ENCODE peak calls at places on chromosomes 7 and 10, in ten cellular contexts. P is coronary artery; Z is CD4-positive, alpha-beta T cell; C is uterus; I is spleen; T is foreskin fibroblast; V is psoas muscle; L is AG04449; K is left ventricle myocardium inferior; A is HepG2. H is an unnamed sample.

GRCh38 chr10:109974509-109975191 is 33.1 kb upstream of the ADD3 start:
- DNase-seq in Z (no peak), C (no peak), L (no peak), P (no peak), A (peak), V (no peak), K (no peak), T (no peak), I (no peak), H (peak)

GRCh38 chr10:113452146-113452545 is 100.7 kb upstream of the HABP2 start:
- DNase-seq in P (no peak), I (no peak), Z (no peak), A (no peak), T (no peak), K (no peak), L (no peak), C (no peak), V (no peak), H (no peak)

GRCh38 chr7:27916372-27916771 is 176.4 kb downstream of the TAX1BP1 start:
- DNase-seq in L (no peak), V (no peak), K (no peak), I (no peak), Z (no peak), T (no peak), C (no peak), P (no peak), A (no peak), H (no peak)

GRCh38 chr7:45573199-45573598 is 969 bp upstream of the ADCY1 start:
- DNase-seq in Z (no peak), P (peak), T (no peak), C (no peak), I (peak), A (no peak), L (no peak), V (no peak), K (no peak), H (no peak)

GRCh38 chr10:123428302-123428701 is 237.9 kb upstream of the GPR26 start:
- DNase-seq in V (no peak), Z (no peak), P (no peak), C (no peak), K (no peak), L (no peak), A (peak), I (no peak), T (no peak), H (no peak)

GRCh38 chr10:128055061-128055868 is 71.0 kb downstream of the MKI67 start:
- DNase-seq in V (no peak), I (peak), P (no peak), C (no peak), A (no peak), L (no peak), Z (no peak), K (no peak), T (no peak), H (no peak)

GRCh38 chr10:76397957-76398665 is 966.7 kb downstream of the LRMDA start:
- DNase-seq in I (no peak), L (no peak), K (no peak), V (no peak), T (no peak), Z (no peak), A (no peak), C (peak), P (no peak), H (no peak)

GRCh38 chr7:142298009-142298408 is 40.2 kb upstream of the PRSS58 start:
- DNase-seq in I (no peak), L (no peak), C (no peak), T (no peak), A (peak), Z (no peak), K (no peak), V (no peak), P (no peak), H (no peak)

GRCh38 chr10:42990721-42991441 is 86.0 kb upstream of the RET start:
- DNase-seq in P (no peak), V (no peak), T (no peak), C (no peak), Z (no peak), A (no peak), K (no peak), L (no peak), I (peak), H (no peak)

GRCh38 chr7:106402898-106403297 is 118.1 kb upstream of the NAMPT start:
- DNase-seq in C (no peak), L (no peak), T (no peak), I (no peak), K (no peak), P (no peak), V (no peak), A (no peak), Z (no peak), H (no peak)

GRCh38 chr7:152054377-152055230 is 29.1 kb downstream of the GALNT11 start:
- DNase-seq in A (peak), V (peak), L (peak), C (peak), Z (no peak), T (peak), K (peak), P (no peak), I (no peak), H (peak)

GRCh38 chr10:6956562-6956961 is 376.5 kb upstream of the PRKCQ start:
- DNase-seq in C (no peak), Z (no peak), V (no peak), P (no peak), T (no peak), K (no peak), I (no peak), A (no peak), L (no peak), H (no peak)

GRCh38 chr10:110706690-110707098 is 62.6 kb downstream of the RBM20 start:
- DNase-seq in P (peak), L (peak), I (no peak), V (no peak), T (peak), K (no peak), A (no peak), C (no peak), Z (no peak), H (peak)

GRCh38 chr10:21292763-21293517 is 232.5 kb downstream of the SKIDA1 start:
- DNase-seq in K (peak), P (peak), Z (no peak), C (peak), A (peak), T (peak), I (no peak), L (peak), V (peak), H (peak)

GRCh38 chr10:92591550-92592140 is 1.3 kb upstream of the KIF11 start:
- DNase-seq in P (peak), Z (peak), C (peak), V (peak), T (peak), I (peak), K (peak), A (peak), L (no peak), H (peak)
- TF ChIP-seq CTCF in P (no peak), Z (no peak), C (peak), V (no peak), T (no peak), I (no peak), K (no peak), A (peak), L (no peak), H (no peak)

DNA sequence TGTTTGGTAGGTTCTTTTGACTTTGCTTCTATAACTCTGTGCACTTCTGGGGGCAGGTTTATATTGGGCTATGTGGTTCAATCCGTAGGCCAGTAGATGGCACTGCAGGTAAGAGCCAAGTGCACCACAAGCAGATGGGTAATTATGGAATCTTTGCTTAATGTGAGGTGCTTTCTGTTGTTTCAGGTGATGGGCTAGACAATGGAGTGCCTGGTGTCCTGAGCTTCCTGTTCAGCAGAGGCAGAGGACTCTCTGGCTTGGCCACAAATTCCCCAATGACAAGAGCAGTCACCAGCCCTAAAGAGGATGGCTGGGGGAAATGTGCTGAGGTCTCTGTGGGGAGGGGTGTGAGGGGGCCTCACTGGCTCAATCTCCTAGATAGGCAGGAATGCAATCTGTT is 455.0 kb downstream of the CCSER2 start:
- DNase-seq in T (no peak), L (peak), Z (no peak), K (no peak), V (no peak), P (no peak), A (peak), C (no peak), I (no peak), H (peak)
- TF ChIP-seq CTCF in T (peak), L (peak), Z (no peak), K (peak), V (no peak), P (no peak), A (peak), C (no peak), I (peak), H (peak)

GRCh38 chr7:121322460-121322859 is 6.3 kb upstream of the WNT16 start:
- DNase-seq in Z (no peak), P (no peak), L (no peak), C (no peak), K (no peak), V (no peak), A (no peak), T (no peak), I (no peak), H (no peak)
- TF ChIP-seq CTCF in Z (no peak), P (no peak), L (no peak), C (no peak), K (no peak), V (no peak), A (no peak), T (no peak), I (no peak), H (no peak)

DNA sequence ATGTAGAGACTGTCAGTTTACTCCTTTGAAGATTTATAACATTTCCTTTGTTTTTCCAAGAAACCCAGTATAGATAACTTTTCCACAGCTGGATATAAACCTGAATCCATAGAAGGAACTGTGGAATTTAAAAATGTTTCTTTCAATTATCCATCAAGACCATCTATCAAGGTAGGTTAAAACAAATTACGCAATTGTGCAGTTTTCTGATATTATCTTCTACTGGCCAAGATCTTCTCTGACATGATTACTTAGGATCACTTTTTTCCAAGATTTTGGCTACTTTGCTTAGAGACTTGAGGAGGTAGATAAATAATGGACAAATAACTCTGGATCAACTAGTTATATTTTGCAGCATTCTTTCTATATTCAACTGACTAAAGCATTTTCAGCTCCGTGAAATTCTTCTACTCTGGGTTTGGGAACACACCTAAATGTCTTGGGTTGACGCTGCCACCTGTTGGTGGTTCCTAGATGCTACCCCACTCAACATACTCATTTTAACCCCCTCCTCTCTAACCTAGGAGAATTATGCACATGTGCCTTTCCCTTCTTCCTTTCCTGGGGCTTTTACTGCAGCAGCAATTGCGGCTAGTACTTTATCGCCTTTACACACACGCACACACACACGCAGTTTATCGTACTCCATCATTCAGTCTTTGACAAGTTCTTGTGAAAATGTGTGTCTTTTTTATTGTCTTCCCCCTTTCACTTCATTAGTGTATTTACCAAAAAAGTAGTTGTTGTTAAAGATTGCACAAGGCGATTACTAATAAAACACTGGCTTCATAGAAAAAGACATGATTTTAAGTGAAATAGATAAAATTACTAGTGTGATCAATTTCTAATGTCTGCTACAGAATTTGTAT is 32.7 kb downstream of the ABCB5 start:
- DNase-seq in Z (no peak), I (no peak), L (no peak), T (no peak), A (peak), P (no peak), C (no peak), V (no peak), K (no peak), H (peak)
- TF ChIP-seq CTCF in Z (no peak), I (no peak), L (no peak), T (no peak), A (peak), P (no peak), C (no peak), V (no peak), K (peak), H (peak)

DNA sequence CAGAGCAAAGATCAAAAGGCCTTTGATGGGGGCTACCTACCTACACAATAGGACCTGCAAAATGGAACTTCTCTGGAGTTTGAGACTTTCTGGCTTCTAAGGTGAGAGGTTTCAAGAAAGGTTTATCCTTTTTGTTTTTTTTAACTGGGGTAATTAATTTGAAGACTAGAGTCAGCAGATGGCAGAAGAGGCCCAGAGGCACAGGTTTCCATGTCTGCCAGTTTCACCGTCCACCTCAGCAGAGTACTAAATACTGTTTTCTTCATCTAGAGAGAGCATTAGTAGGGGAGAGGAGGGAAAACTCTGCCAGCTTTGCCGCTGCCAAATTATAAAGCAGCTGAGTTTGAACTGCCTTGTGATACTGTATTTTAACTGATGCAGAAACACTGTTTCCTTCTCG is 138.7 kb downstream of the SLC25A13 start:
- DNase-seq in C (no peak), P (no peak), V (no peak), T (no peak), A (no peak), L (no peak), I (no peak), K (no peak), Z (no peak), H (no peak)
- TF ChIP-seq CTCF in C (no peak), P (no peak), V (no peak), T (no peak), A (no peak), L (no peak), I (no peak), K (no peak), Z (no peak), H (no peak)

GRCh38 chr7:149422065-149422913 is 38.6 kb downstream of the ZNF777 start:
- DNase-seq in V (peak), P (no peak), Z (peak), I (peak), K (peak), T (peak), A (peak), C (no peak), L (no peak), H (no peak)
- TF ChIP-seq CTCF in V (peak), P (no peak), Z (peak), I (peak), K (peak), T (peak), A (peak), C (peak), L (peak), H (peak)

GRCh38 chr10:70381491-70382421 is 669 bp downstream of the LRRC20 start:
- DNase-seq in K (peak), L (no peak), A (no peak), P (no peak), I (peak), V (peak), C (peak), T (no peak), Z (no peak), H (no peak)
- TF ChIP-seq CTCF in K (no peak), L (no peak), A (no peak), P (no peak), I (no peak), V (no peak), C (no peak), T (no peak), Z (no peak), H (no peak)

GRCh38 chr7:98081351-98081750 is 25.3 kb upstream of the LMTK2 start:
- DNase-seq in K (no peak), V (no peak), A (no peak), I (no peak), P (no peak), Z (no peak), T (no peak), C (no peak), L (no peak), H (no peak)
- TF ChIP-seq CTCF in K (no peak), V (no peak), A (no peak), I (no peak), P (no peak), Z (no peak), T (no peak), C (no peak), L (no peak), H (no peak)

GRCh38 chr10:29209830-29210229 is 79.0 kb upstream of the LYZL1 start:
- DNase-seq in A (no peak), Z (no peak), V (no peak), L (no peak), P (no peak), I (no peak), T (no peak), C (no peak), K (no peak), H (no peak)
- TF ChIP-seq CTCF in A (no peak), Z (no peak), V (no peak), L (no peak), P (no peak), I (no peak), T (no peak), C (no peak), K (no peak), H (no peak)

H was measured in retinal pigment epithelial cell.